ENCODE peak calls at places on chromosomes 5 and 9, in four cellular contexts. H is PC-9, X is fibroblast of the aortic adventitia, B is cardiac muscle cell. M is an unnamed sample.
A peak's percentile ranks its signal among the peaks of the same experiment; 100 is the strongest.

GRCh38 chr5:108481355-108481931 is 99.5 kb upstream of the FBXL17 start:
- DNase-seq in H (no peak), X (peak; percentile 43), B (peak; percentile 55), M (peak; percentile 47)

GRCh38 chr5:25241981-25242380 is 597.2 kb upstream of the CDH10 start:
- DNase-seq in H (no peak), X (no peak), B (no peak), M (no peak)

GRCh38 chr5:4054092-4054491 is 458.5 kb downstream of the IRX1 start:
- DNase-seq in H (no peak), X (no peak), B (no peak), M (no peak)

GRCh38 chr9:114184071-114184470 is 28.7 kb downstream of the COL27A1 start:
- DNase-seq in H (peak; percentile 25), X (peak; percentile 63), B (peak; percentile 54), M (no peak)

GRCh38 chr9:19192213-19193028 is 38.1 kb upstream of the DENND4C start:
- DNase-seq in H (no peak), X (no peak), B (no peak), M (no peak)

GRCh38 chr5:61409568-61409967 is 77.5 kb downstream of the ZSWIM6 start:
- DNase-seq in H (peak; percentile 46), X (peak; percentile 92), B (peak; percentile 91), M (no peak)

GRCh38 chr5:150036513-150036912 is 36.0 kb downstream of the HMGXB3 start:
- DNase-seq in H (peak; percentile 46), X (peak; percentile 94), B (peak; percentile 93), M (no peak)

GRCh38 chr5:388266-389196 is 54.4 kb upstream of the EXOC3 start:
- DNase-seq in H (no peak), X (no peak), B (no peak), M (no peak)

GRCh38 chr5:172530406-172530805 is 76.1 kb upstream of the SH3PXD2B start:
- DNase-seq in H (no peak), X (no peak), B (no peak), M (no peak)

GRCh38 chr5:120604898-120605297 is 140.8 kb downstream of the PRR16 start:
- DNase-seq in H (peak; percentile 42), X (peak; percentile 97), B (peak; percentile 88), M (no peak)

DNA sequence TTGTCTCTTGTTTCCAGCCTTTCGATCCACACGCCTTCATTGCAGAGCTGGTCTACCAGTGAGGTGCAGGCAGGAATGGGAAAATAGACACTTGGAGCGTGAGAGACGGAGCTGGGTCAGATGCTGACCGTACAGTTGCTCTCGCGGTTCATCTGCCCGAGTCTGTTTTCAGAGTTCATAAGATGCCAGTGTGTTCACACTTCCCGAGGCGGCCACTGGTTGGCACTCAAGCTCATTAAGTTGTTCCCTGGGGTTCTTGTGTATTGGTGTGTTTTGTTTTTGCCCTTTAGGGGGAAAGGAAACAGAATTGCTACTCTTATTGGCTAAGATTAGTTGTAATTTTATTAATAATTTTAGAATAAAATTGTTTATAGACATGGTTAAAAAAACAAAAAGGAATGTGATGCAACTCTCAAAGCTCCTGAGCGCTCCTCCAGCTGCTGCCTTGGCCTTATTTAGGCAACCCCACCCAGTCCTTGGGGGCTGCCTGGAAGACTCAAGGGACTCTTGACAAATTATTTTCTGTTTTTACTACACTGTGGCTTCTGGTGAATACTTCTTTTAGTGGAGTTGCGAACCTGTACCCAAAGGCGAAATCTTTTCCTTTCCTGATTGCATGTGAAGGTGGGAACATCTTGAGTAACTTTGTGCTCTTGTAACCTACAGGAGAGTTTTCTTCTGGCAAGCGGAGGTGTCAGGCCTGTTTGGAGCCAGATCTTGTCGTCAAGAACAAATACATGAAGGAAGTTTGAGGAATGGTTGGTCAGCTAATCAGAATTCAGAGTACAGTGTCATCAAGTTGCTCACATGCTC is 146.1 kb downstream of the MAST4 start:
- DNase-seq in H (no peak), X (no peak), B (no peak), M (no peak)
- TF ChIP-seq CTCF in H (no peak), X (no peak), B (no peak), M (peak; percentile 33)

GRCh38 chr5:2739360-2740050 is 12.0 kb downstream of the IRX2 start:
- DNase-seq in H (no peak), X (peak; percentile 9), B (peak; percentile 16), M (no peak)
- H3K4me3 ChIP-seq in H (no peak overlapping the region), X (peak overlapping the region; percentile 61), B (peak overlapping the region; percentile 38), M (no peak overlapping the region)

DNA sequence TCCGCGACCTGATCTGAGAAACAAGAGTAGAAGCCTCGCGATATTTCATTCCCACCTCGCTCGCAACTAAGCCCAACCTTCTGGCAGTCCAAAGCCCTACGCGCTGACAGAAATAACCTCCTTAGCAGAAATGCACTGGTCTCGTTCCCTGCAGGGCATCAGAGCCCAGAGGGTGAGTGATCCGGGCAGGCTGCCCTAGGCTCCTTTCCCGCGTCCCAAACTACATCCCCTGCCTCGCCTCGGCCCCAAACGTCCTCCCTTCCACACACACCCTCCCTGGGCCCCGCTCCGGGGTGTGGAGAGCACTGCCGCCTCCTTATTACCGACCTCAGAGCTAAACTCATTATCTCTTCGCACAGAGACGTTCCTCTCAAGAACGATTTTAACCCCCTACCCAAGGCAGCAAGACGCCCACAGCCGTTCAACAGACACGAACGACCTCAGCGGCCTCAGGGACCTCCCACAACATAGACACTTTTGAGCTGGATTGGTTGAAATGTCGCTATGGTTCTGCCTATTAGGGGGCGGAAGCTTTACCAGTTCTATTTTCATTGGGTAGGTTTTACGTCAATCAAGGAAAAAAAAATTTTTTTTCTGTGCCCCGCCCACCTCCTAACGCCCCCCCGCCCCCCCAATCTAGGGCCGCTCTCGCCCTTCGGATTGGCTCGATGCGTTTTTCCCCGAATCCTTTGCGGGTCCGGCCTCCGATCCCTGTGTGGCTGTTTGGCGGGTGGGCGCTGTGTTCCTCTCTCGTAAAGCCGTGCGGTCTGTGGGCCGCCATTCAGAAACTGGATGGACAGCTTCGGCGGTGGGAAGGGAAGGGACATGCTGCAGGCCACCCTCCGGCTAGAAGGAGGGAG is at the start of gene CETN3:
- DNase-seq in H (peak; percentile 92), X (peak; percentile 99), B (peak; percentile 97), M (peak; percentile 93)
- TF ChIP-seq CTCF in H (no peak), X (peak; percentile 6), B (no peak), M (no peak)

DNA sequence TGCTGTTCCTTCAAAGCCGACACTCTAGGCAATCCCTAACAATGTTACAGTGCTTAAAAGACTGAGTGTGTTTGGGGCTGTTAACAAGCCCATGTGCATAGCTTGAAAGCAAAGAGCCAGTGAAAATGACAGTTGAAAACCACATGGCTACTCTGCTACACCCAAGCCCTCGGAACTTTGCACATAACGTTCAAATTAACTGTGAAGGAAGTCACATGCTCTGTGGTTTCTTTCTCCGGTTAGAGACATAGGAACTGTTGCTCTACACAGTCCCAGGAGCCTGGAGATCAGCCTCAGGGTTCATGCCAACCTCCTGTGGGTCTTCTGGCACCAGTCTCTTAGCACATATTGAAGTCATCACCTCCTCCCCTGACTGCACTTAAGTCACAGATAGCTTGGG is 51.1 kb downstream of the C9orf152 start:
- DNase-seq in H (no peak), X (peak; percentile 79), B (peak; percentile 79), M (peak; percentile 44)
- H3K4me3 ChIP-seq in H (no peak overlapping the region), X (no peak overlapping the region), B (no peak overlapping the region), M (no peak overlapping the region)

DNA sequence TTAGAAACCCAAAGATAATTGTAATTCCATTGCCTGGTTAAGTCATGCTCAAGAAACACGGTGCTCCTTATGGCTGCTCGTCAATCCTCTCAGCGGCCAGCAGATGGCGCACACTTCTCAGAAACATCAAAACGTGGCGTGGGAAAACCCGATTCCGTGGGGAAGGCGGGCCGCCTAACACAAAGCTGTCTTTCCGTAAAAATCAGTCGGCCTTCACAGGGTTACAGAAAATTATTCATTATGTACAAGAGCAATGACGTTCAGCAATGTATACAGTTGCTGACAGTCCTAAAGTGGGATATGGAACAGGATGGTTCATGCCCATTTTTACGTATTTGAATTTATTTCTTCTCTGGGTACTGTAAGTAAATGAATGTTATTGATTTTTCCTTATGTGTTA is 83.5 kb downstream of the PDE4D start:
- DNase-seq in H (peak; percentile 49), X (peak; percentile 82), B (peak; percentile 87), M (peak; percentile 36)
- TF ChIP-seq CTCF in H (peak; percentile 97), X (peak; percentile 90), B (peak; percentile 93), M (peak; percentile 80)

M was measured in GM12864.